ENCODE peak calls at places on chromosomes 11 and 22, in four cellular contexts. C is IMR-90, Q is GM12878, D is endothelial cell of umbilical vein. U is an unnamed sample.

GRCh38 chr11:132463941-132464340 is 1068.4 kb downstream of the OPCML start:
- DNase-seq in C (no peak), Q (no peak), D (no peak), U (no peak)

GRCh38 chr22:24325105-24325757 is 54.6 kb downstream of the SPECC1L start:
- DNase-seq in C (peak), Q (peak), D (peak), U (peak)

GRCh38 chr11:101478587-101479375 is 105.0 kb downstream of the TRPC6 start:
- DNase-seq in C (no peak), Q (no peak), D (no peak), U (no peak)

GRCh38 chr22:41517172-41518047 is 26.9 kb downstream of the POLR3H start:
- DNase-seq in C (peak), Q (no peak), D (peak), U (peak)

GRCh38 chr11:14620027-14620511 is 23.5 kb upstream of the PDE3B start:
- DNase-seq in C (no peak), Q (no peak), D (no peak), U (no peak)

GRCh38 chr22:20588092-20588842 is 80.9 kb downstream of the MED15 start:
- DNase-seq in C (no peak), Q (no peak), D (no peak), U (no peak)

GRCh38 chr11:539971-540481 is 2.7 kb downstream of the LRRC56 start:
- DNase-seq in C (no peak), Q (no peak), D (no peak), U (no peak)

GRCh38 chr22:22463855-22464540 is 44.5 kb downstream of the ZNF280B start:
- DNase-seq in C (peak), Q (no peak), D (peak), U (peak)

GRCh38 chr22:32073823-32074380 is 30.8 kb downstream of the SLC5A1 start:
- DNase-seq in C (no peak), Q (no peak), D (no peak), U (no peak)

GRCh38 chr11:86117706-86118050 is 48.8 kb upstream of the PICALM start:
- DNase-seq in C (no peak), Q (no peak), D (no peak), U (no peak)

GRCh38 chr11:86115542-86116385 is 46.9 kb upstream of the PICALM start:
- DNase-seq in C (peak), Q (no peak), D (no peak), U (no peak)

GRCh38 chr11:86118201-86118600 is 49.3 kb upstream of the PICALM start:
- DNase-seq in C (no peak), Q (no peak), D (no peak), U (no peak)

GRCh38 chr11:86116386-86116726 is 47.5 kb upstream of the PICALM start:
- DNase-seq in C (peak), Q (peak), D (no peak), U (no peak)

DNA sequence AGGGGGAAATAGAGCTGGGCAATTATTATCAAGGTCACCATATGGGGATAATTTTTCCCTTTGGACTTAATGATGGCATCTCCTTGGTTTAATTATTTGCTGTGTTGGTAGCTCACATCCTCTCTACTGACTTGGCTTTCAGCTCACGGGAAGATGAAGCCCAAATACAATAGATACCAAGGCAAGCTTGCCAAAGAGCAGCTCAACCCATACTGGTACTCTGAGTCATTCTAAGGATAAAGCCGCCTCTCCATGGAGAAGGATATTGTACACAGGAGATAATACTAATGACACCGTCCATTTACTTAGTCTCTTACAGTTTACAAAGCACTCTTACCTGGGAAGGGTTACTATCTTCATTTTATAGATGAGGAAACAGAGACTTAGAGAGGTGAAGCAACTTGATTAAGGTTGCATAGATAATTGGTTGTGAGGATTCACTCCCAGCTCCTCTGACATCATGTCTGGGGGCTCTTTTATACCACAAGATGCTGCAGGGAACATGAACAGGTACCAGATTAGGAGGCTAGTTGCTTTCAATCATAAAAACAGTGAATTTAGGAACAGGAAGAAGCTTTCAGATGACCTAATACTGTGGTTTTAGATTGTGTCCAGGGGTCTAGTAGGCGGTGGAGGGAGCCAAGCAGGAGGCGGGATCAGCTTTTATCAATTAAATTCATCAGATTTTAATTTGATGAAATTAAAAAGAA is 48.3 kb upstream of the PICALM start:
- DNase-seq in C (peak), Q (no peak), D (no peak), U (no peak)
- TF ChIP-seq FOS in C (no peak), Q (no peak), D (no peak), U (no peak)

GRCh38 chr11:129143335-129143734 is 48.8 kb downstream of the ARHGAP32 start:
- DNase-seq in C (peak), Q (no peak), D (peak), U (no peak)
- TF ChIP-seq FOS in C (peak), Q (no peak), D (peak), U (no peak)

GRCh38 chr11:134387501-134387900 is 24.5 kb downstream of the B3GAT1 start:
- DNase-seq in C (no peak), Q (no peak), D (no peak), U (no peak)

GRCh38 chr11:134385171-134385570 is 26.9 kb downstream of the B3GAT1 start:
- DNase-seq in C (no peak), Q (no peak), D (no peak), U (no peak)

GRCh38 chr11:134386945-134387344 is 25.1 kb downstream of the B3GAT1 start:
- DNase-seq in C (no peak), Q (no peak), D (no peak), U (no peak)

GRCh38 chr11:134384406-134384805 is 27.6 kb downstream of the B3GAT1 start:
- DNase-seq in C (no peak), Q (no peak), D (no peak), U (no peak)

DNA sequence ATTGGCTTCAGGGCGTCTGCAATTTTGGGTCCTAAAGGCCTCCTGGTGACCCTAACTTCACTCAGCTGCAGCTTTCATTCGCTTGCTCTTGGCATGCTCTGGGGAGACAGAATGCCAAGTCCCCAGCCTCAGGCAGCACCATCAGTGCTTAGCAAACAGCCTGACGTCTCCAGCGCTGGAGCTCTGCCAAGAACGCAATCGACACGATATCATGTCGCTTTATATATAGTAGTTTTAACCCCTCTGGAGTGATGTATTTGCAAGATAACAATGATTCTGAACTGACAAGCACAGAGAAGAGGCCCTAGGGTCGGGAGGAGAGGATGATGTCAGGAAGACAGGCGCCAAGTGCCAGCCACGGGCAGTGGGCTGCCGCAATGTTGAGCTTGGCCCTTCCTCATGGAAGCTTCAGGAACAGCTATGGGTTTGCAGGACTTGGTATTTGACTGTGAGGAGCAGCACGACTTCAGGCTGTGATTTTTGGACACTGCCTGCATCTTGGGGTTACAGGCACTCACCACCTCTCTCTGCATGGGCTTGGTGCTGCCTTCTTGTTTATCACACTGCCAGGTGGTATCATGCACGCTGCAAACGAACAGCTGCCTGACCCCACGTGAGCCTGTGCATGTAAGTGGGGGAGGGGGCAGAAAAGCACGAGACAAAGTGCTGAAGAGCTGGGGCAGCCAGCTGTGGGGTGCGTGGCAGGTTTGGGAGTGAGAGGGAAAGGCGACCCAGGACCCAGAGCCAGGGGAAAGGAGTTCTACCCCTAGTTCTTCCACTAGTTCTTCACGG is 26.1 kb downstream of the B3GAT1 start:
- DNase-seq in C (no peak), Q (no peak), D (no peak), U (no peak)
- TF ChIP-seq FOS in C (no peak), Q (no peak), D (no peak), U (no peak)

GRCh38 chr22:47290706-47291430 is 528.4 kb downstream of the TBC1D22A start:
- DNase-seq in C (no peak), Q (no peak), D (no peak), U (no peak)
- TF ChIP-seq FOS in C (no peak), Q (no peak), D (no peak), U (no peak)

DNA sequence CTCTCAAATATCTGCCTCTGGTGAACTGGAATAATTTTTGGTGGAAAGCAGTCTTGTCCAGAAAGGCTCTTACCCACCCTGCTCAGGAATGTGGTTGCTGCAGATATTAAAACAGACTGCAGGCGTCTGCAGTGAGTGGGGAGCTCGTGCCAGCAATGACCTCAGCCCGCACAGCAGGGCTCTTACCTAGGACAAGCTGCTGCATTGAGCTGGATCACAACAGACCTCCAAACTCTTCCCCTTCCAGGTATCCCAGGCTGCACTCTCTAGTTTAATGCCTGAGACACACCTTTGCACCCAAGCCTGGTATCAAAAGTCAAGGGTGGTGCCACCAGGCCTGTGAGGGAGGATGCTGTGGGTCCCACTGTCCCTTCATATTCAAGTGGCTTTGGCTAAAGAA is 69.7 kb upstream of the CDON start:
- DNase-seq in C (no peak), Q (no peak), D (no peak), U (no peak)
- TF ChIP-seq FOS in C (no peak), Q (no peak), D (no peak), U (no peak)

GRCh38 chr11:78364128-78364751 is 53.4 kb downstream of the GAB2 start:
- DNase-seq in C (no peak), Q (no peak), D (no peak), U (no peak)

GRCh38 chr11:78361228-78361627 is 56.4 kb downstream of the GAB2 start:
- DNase-seq in C (no peak), Q (no peak), D (no peak), U (no peak)

GRCh38 chr11:78365381-78365792 is 52.2 kb downstream of the GAB2 start:
- DNase-seq in C (no peak), Q (no peak), D (no peak), U (no peak)

GRCh38 chr11:78359921-78360320 is 57.7 kb downstream of the GAB2 start:
- DNase-seq in C (no peak), Q (no peak), D (no peak), U (no peak)

DNA sequence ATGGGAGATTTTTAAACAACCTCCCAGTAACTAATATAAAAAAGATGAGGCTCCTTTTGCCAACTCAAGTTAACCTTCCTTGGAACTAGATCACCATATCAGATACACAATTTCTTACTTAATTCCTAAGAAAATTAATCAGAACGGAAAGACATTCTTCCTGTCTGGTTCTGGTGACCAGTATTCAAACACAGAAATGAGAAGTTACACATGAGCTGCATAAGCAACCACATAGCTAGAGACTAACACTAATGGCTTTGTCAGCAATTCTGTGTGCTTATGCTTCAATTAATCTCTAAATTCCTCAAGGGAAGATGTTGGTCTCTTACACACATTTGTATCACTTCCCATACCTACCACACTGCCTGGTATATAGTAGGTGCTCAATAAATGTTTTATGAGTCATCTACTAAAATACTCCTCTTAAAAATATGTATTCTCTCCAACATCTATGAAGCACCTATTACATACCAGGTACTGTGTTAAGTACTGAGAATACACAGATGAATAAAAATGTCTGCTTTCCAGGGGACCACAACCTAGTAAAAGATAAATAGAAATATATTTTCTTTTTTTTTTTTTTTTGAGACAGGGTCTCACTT is 54.5 kb downstream of the GAB2 start:
- DNase-seq in C (no peak), Q (no peak), D (no peak), U (no peak)
- TF ChIP-seq FOS in C (no peak), Q (no peak), D (no peak), U (no peak)

DNA sequence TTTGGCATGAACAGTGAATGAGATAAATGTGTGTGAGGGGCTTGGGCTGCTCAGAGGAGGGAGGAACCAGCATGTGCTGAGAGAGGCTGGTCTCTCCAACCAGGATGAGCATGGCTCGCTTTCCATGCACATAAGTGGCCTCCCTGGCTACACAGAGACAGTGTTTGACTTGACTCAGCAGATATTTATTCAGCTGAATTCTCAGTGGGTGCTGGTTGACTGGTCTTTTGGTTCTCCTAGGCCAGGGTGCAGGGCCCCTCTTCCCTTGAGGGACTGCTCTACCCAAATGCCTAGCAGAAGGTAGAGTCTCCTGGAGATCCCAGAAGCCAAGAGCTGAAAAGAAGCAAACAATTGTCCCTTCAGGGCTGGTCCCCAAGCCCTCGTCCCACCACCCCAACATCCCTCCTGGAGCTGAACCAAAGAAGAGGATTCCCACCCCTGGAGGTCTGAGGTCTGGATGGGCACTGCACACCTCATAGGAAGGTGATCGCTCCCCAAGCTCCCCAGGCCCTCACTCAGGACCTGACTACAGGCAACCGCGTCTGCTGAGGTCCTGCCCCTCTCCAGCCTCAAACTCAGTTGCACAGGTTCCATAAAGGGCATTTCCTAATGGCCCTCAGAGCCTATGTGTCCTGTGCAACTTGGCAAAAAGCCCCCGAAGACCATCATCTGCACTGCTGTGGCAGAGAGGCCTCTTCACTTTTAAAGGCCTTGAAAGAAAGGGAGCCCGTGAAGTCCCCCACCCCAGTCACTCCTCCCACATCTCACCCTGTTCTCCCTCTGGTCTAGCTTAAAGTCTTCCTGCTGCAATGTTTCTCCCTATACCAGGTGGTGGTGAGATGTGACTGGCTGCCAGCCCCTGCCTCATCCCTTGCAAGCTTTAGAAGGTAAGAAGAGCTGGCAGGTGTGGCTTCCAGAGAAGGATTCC is 3.5 kb upstream of the TRIM29 start:
- DNase-seq in C (no peak), Q (no peak), D (no peak), U (no peak)
- TF ChIP-seq FOS in C (no peak), Q (no peak), D (no peak), U (no peak)